ENCODE peak calls at places on chromosome 13, in ten cellular contexts. H is activated T-cell treated with anti-CD3 and anti-CD28 coated beads for 1 hour; L is GM23248; D is NCI-H2081; A is AML-193; N is CD8-positive, alpha-beta memory T cell; Q is activated B cell treated with CpG ODN at 0.5 μM for 24 hours; O is sciatic nerve; B is hepatic stellate cell; F is T-helper 9 cell. I is an unnamed sample.

GRCh38 chr13:109395014-109395413 is 391.4 kb downstream of the IRS2 start:
- DNase-seq in A (no peak), B (no peak), L (no peak), N (no peak), F (no peak), O (no peak), Q (no peak), D (no peak), H (no peak), I (no peak)

GRCh38 chr13:75398072-75398471 is 83.9 kb downstream of the TBC1D4 start:
- DNase-seq in A (no peak), F (no peak), H (no peak), B (no peak), D (no peak), Q (no peak), L (no peak), O (no peak), N (no peak), I (no peak)

GRCh38 chr13:64154514-64154913 is 2738.9 kb upstream of the PCDH20 start:
- DNase-seq in H (no peak), O (no peak), L (no peak), D (no peak), N (no peak), B (no peak), A (no peak), F (no peak), Q (no peak), I (peak)

GRCh38 chr13:95049772-95050171 is 251.5 kb downstream of the ABCC4 start:
- DNase-seq in Q (no peak), H (no peak), L (no peak), O (no peak), N (no peak), F (no peak), B (no peak), A (no peak), D (no peak), I (no peak)

GRCh38 chr13:49429061-49429460 is 14.8 kb downstream of the CAB39L start:
- DNase-seq in O (no peak), H (no peak), A (no peak), B (no peak), D (no peak), L (no peak), F (no peak), Q (no peak), N (no peak), I (no peak)

GRCh38 chr13:25232937-25233515 is 54.3 kb downstream of the MTMR6 start:
- DNase-seq in Q (no peak), L (peak), A (peak), D (peak), N (peak), H (no peak), O (no peak), F (no peak), B (peak), I (peak)

GRCh38 chr13:99366075-99366987 is 59.1 kb upstream of the GPR183 start:
- DNase-seq in B (no peak), D (no peak), Q (no peak), F (no peak), O (no peak), A (no peak), L (no peak), H (no peak), N (no peak), I (no peak)

GRCh38 chr13:39788097-39788496 is 132.6 kb downstream of the COG6 start:
- DNase-seq in N (no peak), Q (no peak), O (no peak), D (no peak), H (no peak), B (no peak), L (no peak), A (no peak), F (no peak), I (no peak)

GRCh38 chr13:30142502-30143211 is 164.7 kb downstream of the KATNAL1 start:
- DNase-seq in Q (no peak), D (no peak), F (no peak), N (no peak), B (peak), H (no peak), L (peak), A (no peak), O (no peak), I (peak)

GRCh38 chr13:110176431-110176830 is 130.5 kb downstream of the COL4A1 start:
- DNase-seq in B (no peak), Q (no peak), F (no peak), L (no peak), N (no peak), H (no peak), O (no peak), A (no peak), D (no peak), I (no peak)

GRCh38 chr13:30847697-30848307 is 58.3 kb upstream of the MEDAG start:
- DNase-seq in A (no peak), N (no peak), H (no peak), L (peak), Q (no peak), B (peak), D (no peak), O (no peak), F (no peak), I (peak)

GRCh38 chr13:23160241-23161175 is 20.3 kb upstream of the SGCG start:
- DNase-seq in H (no peak), N (no peak), B (no peak), L (peak), D (no peak), Q (no peak), F (no peak), A (no peak), O (no peak), I (no peak)

GRCh38 chr13:89940383-89940782 is 1407.1 kb upstream of the MIR17HG start:
- DNase-seq in A (no peak), N (no peak), L (no peak), D (no peak), Q (no peak), B (no peak), H (no peak), O (no peak), F (no peak), I (no peak)

GRCh38 chr13:51806571-51806970 is 2.6 kb upstream of the DHRS12 start:
- DNase-seq in B (no peak), N (no peak), O (no peak), F (no peak), D (no peak), A (no peak), L (peak), H (no peak), Q (no peak), I (peak)

GRCh38 chr13:99371956-99372355 is 64.8 kb upstream of the GPR183 start:
- DNase-seq in N (peak), O (no peak), B (no peak), Q (no peak), H (no peak), A (peak), L (no peak), D (no peak), F (peak), I (no peak)

GRCh38 chr13:47310376-47310775 is 413.5 kb upstream of the HTR2A start:
- DNase-seq in Q (no peak), O (no peak), B (no peak), H (no peak), F (no peak), D (no peak), N (no peak), A (no peak), L (no peak), I (no peak)

GRCh38 chr13:59398127-59398526 is 765.6 kb downstream of the DIAPH3 start:
- DNase-seq in L (no peak), F (no peak), N (no peak), A (no peak), Q (no peak), O (no peak), H (no peak), B (peak), D (no peak), I (peak)

GRCh38 chr13:110274687-110275086 is 32.3 kb downstream of the COL4A1 start:
- DNase-seq in D (no peak), L (peak), O (no peak), H (no peak), A (no peak), F (no peak), B (no peak), Q (no peak), N (no peak), I (no peak)

GRCh38 chr13:87671824-87672603 is 843 bp downstream of the SLITRK5 start:
- DNase-seq in Q (no peak), B (no peak), H (no peak), L (peak), O (peak), N (no peak), A (no peak), D (peak), F (no peak), I (no peak)

GRCh38 chr13:96772426-96772825 is 221.8 kb downstream of the OXGR1 start:
- DNase-seq in F (no peak), D (no peak), O (no peak), Q (no peak), B (no peak), L (no peak), A (no peak), N (no peak), H (no peak), I (no peak)

GRCh38 chr13:33204130-33204927 is 81.2 kb downstream of the STARD13 start:
- DNase-seq in B (no peak), L (peak), H (no peak), F (no peak), Q (no peak), D (no peak), O (peak), A (no peak), N (no peak), I (peak)

GRCh38 chr13:60398438-60398891 is 1.4 kb downstream of the TDRD3 start:
- DNase-seq in A (no peak), N (no peak), B (no peak), O (no peak), L (peak), D (no peak), F (no peak), Q (no peak), H (no peak), I (no peak)

GRCh38 chr13:45490068-45490467 is 25.3 kb downstream of the COG3 start:
- DNase-seq in H (no peak), N (peak), L (no peak), O (no peak), A (no peak), F (no peak), D (no peak), B (no peak), Q (no peak), I (no peak)

GRCh38 chr13:91133941-91134772 is 213.3 kb upstream of the MIR17HG start:
- DNase-seq in Q (no peak), A (peak), O (peak), L (peak), H (no peak), F (peak), D (peak), B (peak), N (peak), I (peak)

GRCh38 chr13:38804536-38804935 is 117.7 kb downstream of the FREM2 start:
- DNase-seq in D (no peak), O (no peak), B (no peak), A (no peak), N (no peak), Q (no peak), L (peak), F (no peak), H (no peak), I (peak)

GRCh38 chr13:102369303-102369702 is 32.5 kb downstream of the FGF14 start:
- DNase-seq in Q (no peak), D (no peak), N (no peak), H (no peak), O (no peak), B (no peak), L (no peak), F (no peak), A (no peak), I (peak)